ENCODE peak calls at places on chromosomes 6 and 20, in nine cellular contexts. A is endothelial cell, X is tibial nerve, F is HCT116, T is endothelial cell of umbilical vein, B is glutamatergic neuron, U is astrocyte of the spinal cord, V is brain microvascular endothelial cell, R is lower lobe of right lung. D is an unnamed sample.

GRCh38 chr6:45472383-45472782 is 94.6 kb upstream of the SUPT3H start:
- DNase-seq in A (no peak), X (peak), F (no peak), T (no peak), B (no peak), U (peak), V (peak), R (no peak), D (no peak)

GRCh38 chr20:11216451-11217314 is 542.9 kb upstream of the JAG1 start:
- DNase-seq in A (no peak), X (no peak), F (no peak), T (peak), B (no peak), U (peak), V (peak), R (no peak), D (no peak)

GRCh38 chr6:48426636-48427035 is 315.6 kb upstream of the PTCHD4 start:
- DNase-seq in A (no peak), X (no peak), F (no peak), T (peak), B (no peak), U (peak), V (peak), R (no peak), D (no peak)

GRCh38 chr6:24152014-24152413 is 26.0 kb downstream of the NRSN1 start:
- DNase-seq in A (no peak), X (no peak), F (no peak), T (no peak), B (no peak), U (no peak), V (no peak), R (no peak), D (no peak)

GRCh38 chr6:25100288-25100687 is 164.5 kb upstream of the RIPOR2 start:
- DNase-seq in A (no peak), X (no peak), F (no peak), T (no peak), B (no peak), U (no peak), V (no peak), R (no peak), D (no peak)

GRCh38 chr20:36541227-36542018 is at the start of gene MYL9:
- DNase-seq in A (peak), X (peak), F (no peak), T (peak), B (peak), U (peak), V (peak), R (peak), D (peak)

GRCh38 chr6:124132256-124132655 is 328.6 kb downstream of the NKAIN2 start:
- DNase-seq in A (no peak), X (no peak), F (no peak), T (no peak), B (no peak), U (peak), V (no peak), R (no peak), D (no peak)

GRCh38 chr20:3922983-3923339 is 33.8 kb downstream of the PANK2 start:
- DNase-seq in A (no peak), X (no peak), F (no peak), T (no peak), B (no peak), U (no peak), V (no peak), R (peak), D (no peak)

GRCh38 chr20:12067686-12068085 is 150.0 kb downstream of the BTBD3 start:
- DNase-seq in A (no peak), X (no peak), F (no peak), T (no peak), B (no peak), U (no peak), V (no peak), R (no peak), D (no peak)

GRCh38 chr6:38305995-38306681 is 333.6 kb downstream of the BTBD9 start:
- DNase-seq in A (no peak), X (no peak), F (no peak), T (no peak), B (no peak), U (no peak), V (no peak), R (no peak), D (no peak)

GRCh38 chr20:51095755-51096509 is 73.0 kb upstream of the KCNG1 start:
- DNase-seq in A (no peak), X (no peak), F (no peak), T (no peak), B (no peak), U (no peak), V (no peak), R (no peak), D (no peak)

GRCh38 chr6:27478141-27478705 is 5.3 kb upstream of the ZNF184 start:
- DNase-seq in A (peak), X (no peak), F (no peak), T (no peak), B (no peak), U (no peak), V (no peak), R (no peak), D (no peak)

GRCh38 chr6:145508107-145508506 is 227.2 kb downstream of the EPM2A start:
- DNase-seq in A (no peak), X (no peak), F (no peak), T (peak), B (no peak), U (no peak), V (no peak), R (no peak), D (no peak)

GRCh38 chr6:18585032-18585573 is 198.0 kb downstream of the RNF144B start:
- DNase-seq in A (no peak), X (no peak), F (peak), T (peak), B (no peak), U (peak), V (peak), R (no peak), D (no peak)

GRCh38 chr6:137811121-137811911 is 55.7 kb upstream of the TNFAIP3 start:
- DNase-seq in A (peak), X (peak), F (peak), T (peak), B (no peak), U (peak), V (peak), R (peak), D (peak)

GRCh38 chr20:57476073-57476526 is 48.8 kb downstream of the CTCFL start:
- DNase-seq in A (no peak), X (no peak), F (no peak), T (peak), B (no peak), U (no peak), V (no peak), R (no peak), D (peak)

GRCh38 chr20:24955045-24955444 is 6.0 kb downstream of the CST7 start:
- DNase-seq in A (no peak), X (no peak), F (no peak), T (no peak), B (no peak), U (no peak), V (no peak), R (peak), D (no peak)

GRCh38 chr20:35968930-35969329 is 540 bp downstream of the CNBD2 start:
- DNase-seq in A (no peak), X (no peak), F (no peak), T (no peak), B (no peak), U (no peak), V (no peak), R (no peak), D (no peak)

GRCh38 chr6:124770131-124770530 is 192.1 kb upstream of the RNF217 start:
- DNase-seq in A (no peak), X (no peak), F (no peak), T (no peak), B (no peak), U (no peak), V (no peak), R (no peak), D (no peak)

GRCh38 chr6:11172501-11173337 is 59.7 kb downstream of the NEDD9 start:
- DNase-seq in A (peak), X (peak), F (peak), T (peak), B (peak), U (peak), V (peak), R (peak), D (peak)

GRCh38 chr20:920306-920705 is 4.2 kb upstream of the ANGPT4 start:
- DNase-seq in A (no peak), X (no peak), F (no peak), T (no peak), B (no peak), U (no peak), V (no peak), R (no peak), D (no peak)

GRCh38 chr6:107624050-107624449 is 134.1 kb downstream of the SOBP start:
- DNase-seq in A (no peak), X (no peak), F (no peak), T (no peak), B (no peak), U (no peak), V (no peak), R (no peak), D (no peak)

GRCh38 chr6:108752733-108753392 is 95.4 kb upstream of the ARMC2 start:
- DNase-seq in A (no peak), X (no peak), F (no peak), T (no peak), B (no peak), U (no peak), V (no peak), R (no peak), D (no peak)

GRCh38 chr20:31684153-31685003 is 38.3 kb downstream of the BCL2L1 start:
- DNase-seq in A (no peak), X (no peak), F (no peak), T (no peak), B (no peak), U (no peak), V (no peak), R (no peak), D (no peak)

GRCh38 chr6:142744836-142745235 is 200.1 kb downstream of the HIVEP2 start:
- DNase-seq in A (no peak), X (no peak), F (no peak), T (no peak), B (no peak), U (no peak), V (peak), R (no peak), D (no peak)

GRCh38 chr6:82750570-82750969 is 315.1 kb downstream of the UBE3D start:
- DNase-seq in A (no peak), X (no peak), F (no peak), T (no peak), B (no peak), U (peak), V (no peak), R (no peak), D (no peak)

GRCh38 chr6:31180500-31180899 is 10.0 kb upstream of the POU5F1 start:
- DNase-seq in A (no peak), X (no peak), F (no peak), T (peak), B (no peak), U (peak), V (peak), R (peak), D (no peak)

GRCh38 chr6:45678063-45678620 is 300.4 kb upstream of the SUPT3H start:
- DNase-seq in A (no peak), X (no peak), F (no peak), T (peak), B (no peak), U (no peak), V (no peak), R (no peak), D (no peak)

GRCh38 chr6:100504786-100505737 is 40.3 kb upstream of the SIM1 start:
- DNase-seq in A (no peak), X (no peak), F (peak), T (peak), B (no peak), U (peak), V (peak), R (no peak), D (no peak)

GRCh38 chr20:41340327-41341055 is at the start of gene LPIN3:
- DNase-seq in A (peak), X (peak), F (peak), T (peak), B (peak), U (peak), V (peak), R (peak), D (peak)

GRCh38 chr20:14989891-14990290 is 652.5 kb upstream of the FLRT3 start:
- DNase-seq in A (no peak), X (no peak), F (no peak), T (no peak), B (no peak), U (no peak), V (no peak), R (no peak), D (no peak)

GRCh38 chr20:47150403-47151152 is 205.9 kb downstream of the ZMYND8 start:
- DNase-seq in A (peak), X (peak), F (peak), T (peak), B (peak), U (peak), V (peak), R (peak), D (no peak)

GRCh38 chr20:40442181-40442963 is 246.7 kb downstream of the MAFB start:
- DNase-seq in A (no peak), X (no peak), F (no peak), T (no peak), B (no peak), U (peak), V (peak), R (no peak), D (no peak)

GRCh38 chr6:166559211-166559610 is 27.3 kb downstream of the RAMACL start:
- DNase-seq in A (no peak), X (no peak), F (no peak), T (no peak), B (no peak), U (no peak), V (no peak), R (no peak), D (no peak)

GRCh38 chr6:154236646-154237236 is 119.9 kb downstream of the IPCEF1 start:
- DNase-seq in A (no peak), X (no peak), F (no peak), T (no peak), B (no peak), U (no peak), V (no peak), R (no peak), D (no peak)

GRCh38 chr6:155274106-155274505 is 10.3 kb downstream of the CLDN20 start:
- DNase-seq in A (no peak), X (no peak), F (no peak), T (no peak), B (no peak), U (peak), V (no peak), R (no peak), D (no peak)

GRCh38 chr6:164108092-164108491 is 693.6 kb downstream of the QKI start:
- DNase-seq in A (no peak), X (no peak), F (no peak), T (no peak), B (no peak), U (no peak), V (no peak), R (no peak), D (no peak)
- TF ChIP-seq CTCF in A (no peak), X (no peak), F (no peak), T (no peak), B (no peak), U (no peak), V (no peak), R (no peak), D (no peak)

DNA sequence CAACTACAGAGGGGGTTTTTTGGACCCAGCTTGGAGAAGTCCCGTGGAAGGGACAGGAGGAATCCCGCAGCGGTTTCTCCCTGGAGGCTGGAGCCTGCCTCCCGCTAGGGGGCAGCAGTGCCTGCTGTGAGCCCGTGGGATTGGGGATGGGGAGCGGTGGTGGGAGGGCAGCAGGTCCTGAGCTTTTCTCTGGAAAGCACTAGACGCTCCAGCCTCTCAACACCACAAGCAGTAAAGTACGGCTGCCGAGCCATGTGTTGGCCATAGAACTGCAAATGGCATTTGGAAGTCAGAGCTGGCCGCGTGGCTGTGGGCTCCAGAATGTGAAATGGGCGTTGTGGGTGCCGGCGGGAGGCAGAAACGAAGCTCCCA is 47.8 kb downstream of the GMPR start:
- DNase-seq in A (peak), X (no peak), F (peak), T (peak), B (peak), U (peak), V (peak), R (no peak), D (no peak)
- TF ChIP-seq CTCF in A (peak), X (peak), F (peak), T (peak), B (peak), U (peak), V (peak), R (peak), D (no peak)

DNA sequence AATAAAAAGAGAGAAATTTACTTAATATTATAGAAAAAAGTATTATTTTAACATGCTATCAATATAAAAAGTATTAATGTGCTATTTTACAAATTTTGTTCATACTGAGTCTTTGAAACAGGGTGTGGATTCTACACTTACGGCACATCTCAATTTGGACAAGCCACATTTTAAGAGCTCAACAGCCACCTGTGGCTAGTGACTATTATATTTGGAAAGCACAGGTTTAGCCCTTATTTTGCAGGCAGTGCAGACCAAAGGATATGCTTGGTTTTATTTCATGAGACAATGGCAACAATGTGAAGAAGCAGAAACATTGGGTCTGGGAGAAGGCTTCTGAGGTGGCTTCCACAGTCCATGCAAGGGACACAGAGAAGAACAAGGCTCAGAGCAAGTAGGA is 74.6 kb downstream of the BACH2 start:
- DNase-seq in A (no peak), X (no peak), F (no peak), T (no peak), B (no peak), U (no peak), V (no peak), R (no peak), D (no peak)
- TF ChIP-seq CTCF in A (no peak), X (no peak), F (no peak), T (no peak), B (no peak), U (no peak), V (no peak), R (no peak), D (no peak)

GRCh38 chr20:19828233-19828632 is 70.2 kb downstream of the RIN2 start:
- DNase-seq in A (no peak), X (no peak), F (peak), T (peak), B (no peak), U (peak), V (peak), R (no peak), D (no peak)
- TF ChIP-seq CTCF in A (no peak), X (no peak), F (peak), T (peak), B (no peak), U (peak), V (peak), R (peak), D (no peak)

GRCh38 chr20:2163312-2163711 is 61.7 kb downstream of the STK35 start:
- DNase-seq in A (no peak), X (no peak), F (no peak), T (no peak), B (no peak), U (no peak), V (no peak), R (no peak), D (no peak)

GRCh38 chr20:2163757-2164156 is 62.1 kb downstream of the STK35 start:
- DNase-seq in A (no peak), X (no peak), F (no peak), T (no peak), B (peak), U (no peak), V (no peak), R (no peak), D (no peak)

GRCh38 chr20:2162125-2162822 is 60.6 kb downstream of the STK35 start:
- DNase-seq in A (no peak), X (no peak), F (no peak), T (no peak), B (no peak), U (no peak), V (no peak), R (no peak), D (no peak)

GRCh38 chr20:2164421-2164820 is 62.8 kb downstream of the STK35 start:
- DNase-seq in A (no peak), X (no peak), F (no peak), T (no peak), B (peak), U (no peak), V (no peak), R (no peak), D (no peak)

GRCh38 chr20:2162823-2163166 is 61.2 kb downstream of the STK35 start:
- DNase-seq in A (no peak), X (no peak), F (no peak), T (no peak), B (no peak), U (no peak), V (no peak), R (no peak), D (no peak)
- TF ChIP-seq CTCF in A (no peak), X (no peak), F (no peak), T (no peak), B (no peak), U (no peak), V (no peak), R (no peak), D (no peak)

GRCh38 chr20:32891926-32892660 is 33.4 kb downstream of the EFCAB8 start:
- DNase-seq in A (no peak), X (no peak), F (no peak), T (no peak), B (no peak), U (no peak), V (no peak), R (no peak), D (no peak)

GRCh38 chr20:32893263-32893877 is 34.6 kb downstream of the EFCAB8 start:
- DNase-seq in A (no peak), X (no peak), F (no peak), T (no peak), B (no peak), U (no peak), V (no peak), R (no peak), D (no peak)

GRCh38 chr20:32894711-32895355 is 36.1 kb downstream of the EFCAB8 start:
- DNase-seq in A (no peak), X (no peak), F (no peak), T (no peak), B (no peak), U (no peak), V (no peak), R (no peak), D (no peak)

GRCh38 chr20:32891491-32891890 is 32.8 kb downstream of the EFCAB8 start:
- DNase-seq in A (no peak), X (no peak), F (no peak), T (no peak), B (no peak), U (no peak), V (no peak), R (no peak), D (no peak)

DNA sequence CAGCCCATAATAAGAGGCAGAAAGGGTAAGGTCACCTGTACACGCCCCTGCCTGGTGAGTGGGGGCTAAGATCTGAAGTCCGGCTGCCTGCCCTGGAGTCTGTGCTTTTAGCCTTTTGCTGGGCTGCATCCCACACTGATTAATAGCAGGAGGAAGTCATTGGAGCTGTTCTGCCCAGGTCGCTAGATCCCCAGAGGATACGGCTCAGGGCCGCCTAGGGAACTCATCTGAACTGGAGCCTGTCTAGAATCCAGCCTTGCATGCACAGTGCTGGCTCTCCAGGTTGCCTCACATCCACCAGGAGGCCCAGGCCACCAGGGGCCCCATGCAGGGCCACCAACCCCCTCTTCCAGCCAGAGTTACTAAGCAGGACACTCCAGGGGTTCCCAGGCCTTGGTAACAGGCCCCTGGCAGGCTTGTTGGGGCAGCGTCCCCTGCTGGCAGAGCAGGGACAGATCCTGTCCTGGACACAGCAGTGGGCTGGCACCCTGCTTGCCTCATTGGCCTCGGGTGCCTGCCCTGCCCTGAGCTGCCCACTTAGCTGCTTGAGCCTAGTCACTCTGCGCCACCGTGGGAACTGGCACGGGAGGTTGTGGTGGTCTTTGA is 35.3 kb downstream of the EFCAB8 start:
- DNase-seq in A (peak), X (no peak), F (no peak), T (no peak), B (peak), U (peak), V (peak), R (no peak), D (no peak)
- TF ChIP-seq CTCF in A (peak), X (peak), F (peak), T (peak), B (peak), U (peak), V (peak), R (peak), D (no peak)

GRCh38 chr6:57172136-57173055 is at the start of gene BAG2:
- DNase-seq in A (peak), X (peak), F (peak), T (peak), B (peak), U (peak), V (peak), R (peak), D (peak)
- TF ChIP-seq CTCF in A (peak), X (peak), F (no peak), T (peak), B (peak), U (peak), V (peak), R (peak), D (no peak)

GRCh38 chr6:52725530-52726192 is 37.6 kb downstream of the GSTA2 start:
- DNase-seq in A (no peak), X (no peak), F (no peak), T (no peak), B (no peak), U (peak), V (no peak), R (no peak), D (no peak)
- TF ChIP-seq CTCF in A (no peak), X (no peak), F (no peak), T (no peak), B (no peak), U (no peak), V (no peak), R (no peak), D (no peak)